ENCODE peak calls at places on chromosomes 4 and X, in eight cellular contexts. L is neural progenitor cell, C is left ventricle myocardium inferior, S is transverse colon, T is astrocyte, U is fibroblast of lung, I is IMR-90, H is tibial nerve. Y is an unnamed sample.

GRCh38 chrX:8868906-8869305 is 67.7 kb upstream of the FAM9A start:
- DNase-seq in U (peak), T (no peak), C (no peak), L (no peak), S (no peak), H (no peak), I (peak), Y (no peak)

GRCh38 chr4:176769519-176769918 is 23.2 kb downstream of the VEGFC start:
- DNase-seq in L (no peak), H (no peak), I (peak), S (no peak), C (no peak), T (peak), U (peak), Y (no peak)

GRCh38 chrX:44974462-44974861 is 101.5 kb downstream of the KDM6A start:
- DNase-seq in L (no peak), I (peak), U (peak), S (no peak), T (peak), C (no peak), H (no peak), Y (no peak)

GRCh38 chr4:83731609-83732008 is 195.7 kb downstream of the GPAT3 start:
- DNase-seq in L (no peak), S (no peak), T (no peak), U (no peak), C (no peak), H (no peak), I (no peak), Y (no peak)

GRCh38 chr4:76955187-76955586 is 5.6 kb downstream of the SEPTIN11 start:
- DNase-seq in U (peak), C (no peak), S (no peak), T (peak), L (no peak), I (peak), H (no peak), Y (no peak)

GRCh38 chr4:74152841-74153240 is 5.1 kb upstream of the MTHFD2L start:
- DNase-seq in U (no peak), S (no peak), I (peak), C (no peak), L (no peak), H (no peak), T (no peak), Y (no peak)

GRCh38 chr4:35463251-35463952 is 780.9 kb downstream of the ARAP2 start:
- DNase-seq in U (no peak), T (no peak), L (peak), I (no peak), S (no peak), C (no peak), H (no peak), Y (peak)

GRCh38 chr4:137393043-137393442 is 139.3 kb downstream of the PCDH18 start:
- DNase-seq in H (no peak), L (peak), S (no peak), C (peak), U (peak), T (peak), I (no peak), Y (peak)

GRCh38 chr4:22458112-22458511 is 57.8 kb downstream of the ADGRA3 start:
- DNase-seq in H (no peak), T (no peak), I (no peak), C (no peak), U (no peak), L (no peak), S (no peak), Y (peak)

GRCh38 chr4:83833920-83834319 is 298.0 kb downstream of the GPAT3 start:
- DNase-seq in S (no peak), H (no peak), I (no peak), U (no peak), L (no peak), C (no peak), T (no peak), Y (no peak)

GRCh38 chrX:25534096-25534495 is 518.3 kb upstream of the ARX start:
- DNase-seq in H (no peak), S (no peak), C (no peak), U (peak), T (peak), L (no peak), I (peak), Y (no peak)

GRCh38 chr4:140756292-140757219 is at the start of gene TBC1D9:
- DNase-seq in C (peak), S (peak), U (peak), H (peak), T (peak), I (peak), L (peak), Y (peak)

GRCh38 chr4:81436096-81436495 is 35.6 kb downstream of the RASGEF1B start:
- DNase-seq in S (no peak), H (no peak), C (no peak), I (no peak), L (no peak), U (no peak), T (no peak), Y (no peak)

GRCh38 chrX:153361781-153362397 is 27.9 kb downstream of the ZNF275 start:
- DNase-seq in H (no peak), S (no peak), T (peak), U (peak), L (no peak), I (no peak), C (no peak), Y (no peak)

GRCh38 chr4:16725252-16725651 is 173.2 kb downstream of the LDB2 start:
- DNase-seq in C (no peak), L (no peak), I (no peak), S (no peak), U (no peak), H (no peak), T (no peak), Y (no peak)

GRCh38 chr4:185144601-185145240 is 1.7 kb downstream of the SLC25A4 start:
- DNase-seq in U (no peak), T (no peak), C (no peak), L (no peak), H (no peak), S (no peak), I (no peak), Y (no peak)
- H3K4me3 ChIP-seq in U (no peak), T (no peak), C (peak), L (peak), H (peak), S (peak), I (no peak), Y (no peak)

GRCh38 chrX:30488092-30488491 is 89.5 kb downstream of the TASL start:
- DNase-seq in T (no peak), H (no peak), I (peak), S (no peak), L (peak), U (no peak), C (no peak), Y (no peak)
- TF ChIP-seq CTCF in T (no peak), H (no peak), I (peak), S (no peak), L (peak), U (peak), C (no peak), Y (no peak)

GRCh38 chr4:95048296-95048695 is 290.5 kb downstream of the BMPR1B start:
- DNase-seq in U (peak), S (no peak), C (no peak), L (no peak), I (no peak), H (no peak), T (peak), Y (no peak)

GRCh38 chr4:95049838-95050237 is 292.1 kb downstream of the BMPR1B start:
- DNase-seq in U (peak), S (no peak), T (peak), L (no peak), H (no peak), C (no peak), I (peak), Y (no peak)

GRCh38 chr4:95045429-95045828 is 287.7 kb downstream of the BMPR1B start:
- DNase-seq in H (no peak), U (peak), L (no peak), T (peak), S (no peak), I (no peak), C (no peak), Y (no peak)

GRCh38 chr4:95051689-95052026 is 293.9 kb downstream of the BMPR1B start:
- DNase-seq in L (no peak), H (no peak), I (no peak), U (no peak), C (no peak), S (no peak), T (no peak), Y (no peak)

DNA sequence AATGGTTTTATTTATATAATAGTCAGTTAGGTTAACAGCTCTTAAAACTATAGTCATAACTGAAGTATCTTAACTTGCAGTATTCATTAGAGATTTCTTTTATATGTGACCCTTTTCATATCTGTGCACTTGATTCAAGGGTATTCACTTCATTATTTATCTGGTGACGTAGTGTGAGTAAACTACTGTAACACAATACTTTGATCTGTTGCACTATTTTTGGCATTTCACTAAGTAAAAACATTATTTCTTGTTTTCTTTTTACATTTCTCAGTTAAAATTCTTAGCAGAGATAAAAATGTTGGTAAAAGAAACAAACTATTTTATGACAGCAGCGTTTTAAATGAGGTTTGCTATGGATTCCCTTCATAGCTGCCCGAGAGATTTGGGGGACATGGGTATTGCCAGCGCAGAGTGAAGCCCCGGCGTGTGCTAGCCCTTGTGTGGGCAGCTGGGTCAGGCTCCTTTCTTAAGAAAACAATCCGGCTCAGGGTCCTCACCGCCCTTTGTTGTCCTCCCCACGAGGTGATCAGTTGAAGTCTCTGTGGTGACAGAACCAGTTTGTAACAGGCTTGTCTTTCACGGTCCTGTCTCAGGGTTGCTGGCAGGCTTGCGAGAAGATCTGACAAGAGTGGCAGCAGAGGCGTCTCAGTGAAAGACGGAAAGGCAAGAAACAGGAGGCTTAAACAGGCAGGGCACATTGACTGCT is 293.4 kb downstream of the BMPR1B start:
- DNase-seq in S (no peak), T (no peak), I (no peak), U (peak), H (no peak), C (no peak), L (peak), Y (no peak)
- H3K27ac ChIP-seq in S (no peak), T (no peak), I (no peak), U (no peak), H (peak), C (no peak), L (no peak), Y (no peak)

GRCh38 chrX:137032841-137033773 is 688 bp downstream of the GPR101 start:
- DNase-seq in H (no peak), L (no peak), C (no peak), I (no peak), T (no peak), S (no peak), U (no peak), Y (no peak)
- H3K4me3 ChIP-seq in H (peak), L (peak), C (peak), I (no peak), T (no peak), S (no peak), U (no peak), Y (no peak)

DNA sequence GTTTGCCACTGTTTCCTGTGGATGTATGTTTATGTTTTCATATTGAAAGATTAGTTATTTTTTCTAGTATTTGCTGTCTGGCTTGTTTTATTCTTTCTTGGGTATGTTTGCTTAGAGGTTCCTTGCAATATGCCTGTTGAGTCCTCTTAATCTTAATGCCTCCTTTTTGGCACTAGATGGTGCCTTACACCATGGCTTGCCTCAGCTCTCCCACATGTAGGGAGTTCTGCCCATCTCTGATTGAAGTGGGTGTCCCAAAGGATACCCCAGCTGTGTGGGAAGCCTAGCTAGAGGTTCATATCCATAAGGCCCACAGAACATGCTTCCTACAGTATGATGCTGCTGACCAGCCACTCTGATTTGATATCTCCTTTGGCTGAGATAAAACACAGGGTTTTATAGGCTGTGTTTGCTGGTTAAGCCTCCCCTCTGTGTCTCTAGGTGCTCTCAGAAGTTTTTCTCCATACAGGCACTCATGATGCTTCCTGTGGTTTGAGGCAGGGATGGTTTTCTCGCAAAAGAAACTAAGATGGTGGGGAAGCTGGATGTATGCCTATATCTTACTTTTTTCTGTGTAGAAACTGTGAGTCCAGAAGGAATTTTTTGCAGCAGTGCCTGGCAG is 162.4 kb downstream of the ASB9 start:
- DNase-seq in S (no peak), I (no peak), H (no peak), L (no peak), T (no peak), C (no peak), U (no peak), Y (no peak)
- TF ChIP-seq CTCF in S (no peak), I (no peak), H (no peak), L (no peak), T (no peak), C (no peak), U (no peak), Y (no peak)

DNA sequence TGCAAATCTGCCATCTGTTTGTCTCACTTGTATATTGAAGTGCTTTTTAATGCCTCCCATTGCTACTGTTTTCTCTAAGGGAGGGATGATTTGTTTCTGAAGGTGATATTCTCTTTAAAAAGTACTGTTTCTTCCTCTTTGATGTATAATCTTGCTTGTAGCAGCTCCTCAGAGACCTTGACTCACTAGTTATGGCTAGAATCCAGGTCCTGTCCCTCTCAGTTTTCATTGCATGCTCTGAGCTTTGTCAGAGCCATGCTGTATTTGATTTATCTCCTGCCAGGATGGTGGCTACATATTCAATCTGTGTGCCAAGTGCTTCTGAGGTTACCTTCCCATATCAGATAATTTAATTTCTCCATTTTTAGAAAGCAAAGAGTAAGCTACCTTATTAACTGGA is 56.0 kb downstream of the GLUD2 start:
- DNase-seq in T (no peak), U (peak), H (no peak), I (no peak), S (no peak), C (no peak), L (no peak), Y (no peak)
- H3K27ac ChIP-seq in T (no peak), U (no peak), H (no peak), I (no peak), S (no peak), C (no peak), L (no peak), Y (no peak)

GRCh38 chr4:108166441-108167315 is 2.1 kb downstream of the LEF1 start:
- DNase-seq in I (no peak), L (peak), H (no peak), U (peak), S (peak), T (peak), C (no peak), Y (peak)

GRCh38 chr4:108165601-108166000 is 3.1 kb downstream of the LEF1 start:
- DNase-seq in S (no peak), U (no peak), L (no peak), I (no peak), H (no peak), T (no peak), C (no peak), Y (no peak)

GRCh38 chr4:108163352-108163751 is 5.4 kb downstream of the LEF1 start:
- DNase-seq in T (no peak), C (no peak), S (no peak), H (no peak), I (no peak), U (no peak), L (no peak), Y (no peak)

GRCh38 chr4:108168213-108168671 is 490 bp downstream of the LEF1 start:
- DNase-seq in C (no peak), S (no peak), L (no peak), H (no peak), U (peak), I (peak), T (peak), Y (no peak)

DNA sequence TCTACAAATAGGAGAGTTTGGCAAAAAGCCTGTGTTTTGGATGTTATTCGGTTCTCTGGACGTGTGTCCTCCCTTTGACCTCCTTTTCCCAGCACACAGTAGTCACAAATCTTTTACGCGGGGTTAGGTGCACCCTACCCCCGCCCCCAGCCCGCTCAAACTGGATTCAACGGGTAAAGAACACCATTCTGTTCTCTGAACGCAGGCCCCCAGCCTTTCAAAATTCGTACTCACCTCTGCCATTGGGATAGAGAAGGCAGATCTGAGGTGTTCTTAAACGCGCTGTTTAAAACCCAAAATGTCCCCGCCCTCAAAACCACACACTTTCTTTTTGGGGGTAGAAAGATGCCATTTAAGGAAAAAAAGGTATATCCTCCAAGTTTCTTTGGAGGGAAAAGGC is 2.7 kb downstream of the LEF1 start:
- DNase-seq in H (no peak), T (no peak), C (no peak), L (peak), I (no peak), S (no peak), U (no peak), Y (no peak)
- H3K4me3 ChIP-seq in H (peak), T (peak), C (peak), L (peak), I (no peak), S (peak), U (no peak), Y (no peak)

GRCh38 chr4:151661873-151662272 is 98.9 kb downstream of the GATB start:
- DNase-seq in L (no peak), U (no peak), I (no peak), T (no peak), H (no peak), C (no peak), S (no peak), Y (no peak)

GRCh38 chr4:151658959-151659593 is 101.7 kb downstream of the GATB start:
- DNase-seq in T (peak), H (no peak), C (no peak), S (no peak), L (no peak), U (peak), I (peak), Y (no peak)

GRCh38 chr4:151660676-151661075 is 100.1 kb downstream of the GATB start:
- DNase-seq in S (no peak), I (no peak), L (no peak), H (no peak), U (no peak), T (no peak), C (no peak), Y (no peak)

GRCh38 chr4:151657896-151658295 is 102.9 kb downstream of the GATB start:
- DNase-seq in L (no peak), U (no peak), T (no peak), I (no peak), S (no peak), H (no peak), C (no peak), Y (no peak)

GRCh38 chr4:151659631-151660030 is 101.2 kb downstream of the GATB start:
- DNase-seq in S (no peak), L (no peak), I (no peak), U (peak), C (no peak), H (no peak), T (peak), Y (no peak)
- TF ChIP-seq CTCF in S (no peak), L (no peak), I (no peak), U (no peak), C (no peak), H (no peak), T (no peak), Y (no peak)

DNA sequence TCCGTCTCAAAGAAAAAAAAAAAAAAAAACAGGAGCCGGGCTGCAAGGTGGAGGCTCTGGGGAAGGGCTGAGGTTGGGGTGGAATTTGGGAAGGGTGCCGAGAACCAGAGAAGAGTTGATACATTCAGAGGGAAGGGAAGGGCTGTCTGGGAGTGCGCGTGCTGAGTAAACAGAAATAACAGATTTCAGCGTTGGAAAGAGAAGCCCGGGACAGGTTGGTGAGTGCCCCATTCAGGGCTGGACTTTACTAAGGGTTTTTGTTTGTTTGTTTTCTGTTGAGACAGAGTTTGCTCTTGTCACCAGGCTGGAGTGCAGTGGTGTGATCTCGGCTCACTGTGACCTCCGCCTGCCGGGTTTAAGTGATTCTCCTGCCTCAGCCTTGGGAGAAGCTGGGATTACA is 1.7 kb upstream of the IL3RA start:
- DNase-seq in U (no peak), C (no peak), S (peak), H (no peak), I (no peak), T (no peak), L (no peak), Y (no peak)
- H3K27ac ChIP-seq in U (no peak), C (no peak), S (no peak), H (no peak), I (no peak), T (no peak), L (no peak), Y (no peak)

Y was measured in WERI-Rb-1.